ENCODE peak calls at places on chromosomes 2 and 18, in four cellular contexts. One of them, this sample, is unnamed.

GRCh38 chr2:66435549-66435875 is 587 bp downstream of the MEIS1 start:
- DNase-seq in SK-N-SH: no peak
- DNase-seq in HepG2: no peak
- DNase-seq in K562: peak
- DNase-seq in this sample: no peak

GRCh38 chr2:6977095-6977777 is 60.0 kb downstream of the RNF144A start:
- DNase-seq in K562: no peak
- DNase-seq in HepG2: no peak
- DNase-seq in SK-N-SH: no peak
- DNase-seq in this sample: no peak

GRCh38 chr18:55323051-55323994 is 264.7 kb downstream of the TCF4 start:
- DNase-seq in K562: no peak
- DNase-seq in SK-N-SH: no peak
- DNase-seq in HepG2: no peak
- DNase-seq in this sample: no peak

GRCh38 chr18:1513519-1513918 is 608.8 kb downstream of the ADCYAP1 start:
- DNase-seq in SK-N-SH: no peak
- DNase-seq in K562: peak
- DNase-seq in HepG2: peak
- DNase-seq in this sample: no peak

GRCh38 chr2:211401328-211401727 is 844.9 kb downstream of the CPS1 start:
- DNase-seq in K562: no peak
- DNase-seq in SK-N-SH: no peak
- DNase-seq in HepG2: no peak
- DNase-seq in this sample: no peak

GRCh38 chr2:20465716-20466391 is 19.0 kb downstream of the RHOB start:
- DNase-seq in K562: no peak
- DNase-seq in HepG2: no peak
- DNase-seq in SK-N-SH: peak
- DNase-seq in this sample: no peak

GRCh38 chr18:79742076-79742475 is 55.7 kb upstream of the KCNG2 start:
- DNase-seq in HepG2: no peak
- DNase-seq in SK-N-SH: no peak
- DNase-seq in K562: no peak
- DNase-seq in this sample: no peak

GRCh38 chr18:63321291-63321690 is 1.7 kb upstream of the BCL2 start:
- DNase-seq in K562: no peak
- DNase-seq in HepG2: no peak
- DNase-seq in SK-N-SH: no peak
- DNase-seq in this sample: no peak

GRCh38 chr2:145769053-145769716 is 1249.3 kb upstream of the ZEB2 start:
- DNase-seq in HepG2: no peak
- DNase-seq in SK-N-SH: no peak
- DNase-seq in K562: peak
- DNase-seq in this sample: no peak

GRCh38 chr2:229836847-229837246 is 85.0 kb downstream of the TRIP12 start:
- DNase-seq in SK-N-SH: no peak
- DNase-seq in K562: no peak
- DNase-seq in HepG2: no peak
- DNase-seq in this sample: no peak

GRCh38 chr2:7809640-7810039 is 872.2 kb upstream of the ID2 start:
- DNase-seq in K562: no peak
- DNase-seq in SK-N-SH: no peak
- DNase-seq in HepG2: no peak
- DNase-seq in this sample: no peak

GRCh38 chr2:218983263-218983970 is 1.6 kb downstream of the FEV start:
- DNase-seq in HepG2: no peak
- DNase-seq in SK-N-SH: peak
- DNase-seq in K562: no peak
- DNase-seq in this sample: no peak

GRCh38 chr2:143056548-143056947 is 72.7 kb upstream of the ARHGAP15 start:
- DNase-seq in K562: no peak
- DNase-seq in HepG2: no peak
- DNase-seq in SK-N-SH: no peak
- DNase-seq in this sample: no peak

GRCh38 chr2:199692489-199692888 is 158.5 kb downstream of the FTCDNL1 start:
- DNase-seq in HepG2: peak
- DNase-seq in SK-N-SH: peak
- DNase-seq in K562: no peak
- DNase-seq in this sample: no peak

GRCh38 chr2:76958749-76959148 is 563.4 kb downstream of the LRRTM4 start:
- DNase-seq in HepG2: peak
- DNase-seq in K562: peak
- DNase-seq in SK-N-SH: no peak
- DNase-seq in this sample: no peak

GRCh38 chr2:69097908-69098655 is 85.1 kb downstream of the ANTXR1 start:
- DNase-seq in SK-N-SH: no peak
- DNase-seq in K562: peak
- DNase-seq in HepG2: no peak
- DNase-seq in this sample: no peak

GRCh38 chr2:133480707-133481429 is 87.4 kb downstream of the NCKAP5 start:
- DNase-seq in HepG2: no peak
- DNase-seq in SK-N-SH: no peak
- DNase-seq in K562: no peak
- DNase-seq in this sample: no peak

GRCh38 chr2:180723712-180724111 is 256.7 kb upstream of the UBE2E3 start:
- DNase-seq in HepG2: no peak
- DNase-seq in K562: no peak
- DNase-seq in SK-N-SH: no peak
- DNase-seq in this sample: no peak

GRCh38 chr2:169095631-169096105 is 26.3 kb downstream of the DHRS9 start:
- DNase-seq in K562: peak
- DNase-seq in SK-N-SH: no peak
- DNase-seq in HepG2: no peak
- DNase-seq in this sample: no peak

GRCh38 chr2:177467646-177468045 is 75.1 kb downstream of the AGPS start:
- DNase-seq in HepG2: no peak
- DNase-seq in K562: no peak
- DNase-seq in SK-N-SH: no peak
- DNase-seq in this sample: no peak

GRCh38 chr2:13006829-13007715 is 290.3 kb downstream of the TRIB2 start:
- DNase-seq in SK-N-SH: peak
- DNase-seq in HepG2: peak
- DNase-seq in K562: peak
- DNase-seq in this sample: no peak
- H3K4me3 ChIP-seq in SK-N-SH: peak
- H3K4me3 ChIP-seq in HepG2: no peak
- H3K4me3 ChIP-seq in K562: no peak
- H3K4me3 ChIP-seq in this sample: no peak

GRCh38 chr2:37201208-37201607 is 4.9 kb downstream of the CEBPZOS start:
- DNase-seq in K562: no peak
- DNase-seq in SK-N-SH: no peak
- DNase-seq in HepG2: no peak
- DNase-seq in this sample: no peak

GRCh38 chr2:37203708-37204107 is 7.4 kb downstream of the CEBPZOS start:
- DNase-seq in HepG2: no peak
- DNase-seq in SK-N-SH: no peak
- DNase-seq in K562: no peak
- DNase-seq in this sample: no peak

GRCh38 chr2:37201766-37202165 is 5.5 kb downstream of the CEBPZOS start:
- DNase-seq in K562: no peak
- DNase-seq in SK-N-SH: no peak
- DNase-seq in HepG2: no peak
- DNase-seq in this sample: no peak

GRCh38 chr2:37211212-37211611 is 14.9 kb downstream of the CEBPZOS start:
- DNase-seq in SK-N-SH: no peak
- DNase-seq in HepG2: no peak
- DNase-seq in K562: no peak
- DNase-seq in this sample: no peak

DNA sequence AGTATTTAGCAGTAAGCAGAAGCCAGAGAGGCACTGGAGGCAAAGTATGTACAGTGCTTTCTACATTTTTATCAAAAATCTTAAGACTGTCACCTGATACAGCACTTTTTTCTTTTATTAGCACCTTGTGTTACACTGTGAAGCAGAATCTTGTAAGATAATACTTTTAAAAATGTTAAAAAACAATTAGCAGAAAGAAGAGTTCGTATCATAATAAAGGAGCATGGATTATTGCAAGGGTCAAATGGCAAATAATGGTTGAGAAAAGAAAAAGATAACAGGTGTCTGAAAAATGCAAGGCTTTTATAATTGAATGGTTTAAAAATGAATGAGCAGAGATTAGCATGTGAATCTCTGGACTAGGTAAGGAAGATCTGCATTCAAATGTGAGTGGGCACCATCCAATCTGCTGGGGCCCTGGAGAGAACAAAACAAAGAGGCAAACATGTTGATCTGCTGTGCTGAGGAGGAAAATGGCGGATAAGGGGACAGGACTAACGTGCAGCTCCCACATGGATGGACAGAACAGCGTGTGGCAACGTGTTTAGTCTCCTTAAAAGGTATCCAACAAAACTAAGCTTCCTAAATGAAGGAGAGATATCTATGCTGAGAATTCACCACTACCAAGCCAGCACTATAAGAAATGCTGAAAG is 9.5 kb downstream of the CEBPZOS start:
- DNase-seq in SK-N-SH: no peak
- DNase-seq in HepG2: no peak
- DNase-seq in K562: no peak
- DNase-seq in this sample: no peak
- TF ChIP-seq POLR2AphosphoS5 in SK-N-SH: no peak
- TF ChIP-seq POLR2AphosphoS5 in HepG2: no peak
- TF ChIP-seq POLR2AphosphoS5 in K562: no peak
- TF ChIP-seq POLR2AphosphoS5 in this sample: no peak

GRCh38 chr2:101150306-101151140 is 659 bp downstream of the TBC1D8 start:
- DNase-seq in K562: no peak
- DNase-seq in SK-N-SH: peak
- DNase-seq in HepG2: no peak
- DNase-seq in this sample: no peak
- TF ChIP-seq FOXM1 in K562: no peak
- TF ChIP-seq FOXM1 in SK-N-SH: no peak
- TF ChIP-seq FOXM1 in HepG2: no peak
- TF ChIP-seq FOXM1 in this sample: no peak

GRCh38 chr2:26758790-26759321 is 5.2 kb upstream of the SLC35F6 start:
- DNase-seq in K562: no peak
- DNase-seq in SK-N-SH: no peak
- DNase-seq in HepG2: no peak
- DNase-seq in this sample: no peak

GRCh38 chr2:26756337-26756736 is 7.7 kb upstream of the SLC35F6 start:
- DNase-seq in SK-N-SH: no peak
- DNase-seq in K562: no peak
- DNase-seq in HepG2: no peak
- DNase-seq in this sample: no peak

GRCh38 chr2:26759845-26760244 is 4.2 kb upstream of the SLC35F6 start:
- DNase-seq in K562: no peak
- DNase-seq in SK-N-SH: no peak
- DNase-seq in HepG2: no peak
- DNase-seq in this sample: no peak

GRCh38 chr2:26754972-26755670 is 9.0 kb upstream of the SLC35F6 start:
- DNase-seq in HepG2: no peak
- DNase-seq in SK-N-SH: peak
- DNase-seq in K562: no peak
- DNase-seq in this sample: no peak

GRCh38 chr2:26757873-26758789 is 6.0 kb upstream of the SLC35F6 start:
- DNase-seq in K562: peak
- DNase-seq in HepG2: peak
- DNase-seq in SK-N-SH: peak
- DNase-seq in this sample: peak
- H3K4me3 ChIP-seq in K562: no peak
- H3K4me3 ChIP-seq in HepG2: no peak
- H3K4me3 ChIP-seq in SK-N-SH: no peak
- H3K4me3 ChIP-seq in this sample: no peak

GRCh38 chr2:227816507-227817274 is 3.0 kb downstream of the CCL20 start:
- DNase-seq in K562: no peak
- DNase-seq in SK-N-SH: no peak
- DNase-seq in HepG2: peak
- DNase-seq in this sample: no peak

GRCh38 chr2:227819398-227819697 is 5.7 kb downstream of the CCL20 start:
- DNase-seq in HepG2: no peak
- DNase-seq in SK-N-SH: no peak
- DNase-seq in K562: no peak
- DNase-seq in this sample: no peak

GRCh38 chr2:227818569-227819397 is 5.1 kb downstream of the CCL20 start:
- DNase-seq in HepG2: peak
- DNase-seq in K562: no peak
- DNase-seq in SK-N-SH: no peak
- DNase-seq in this sample: no peak

GRCh38 chr2:227817336-227817735 is 3.7 kb downstream of the CCL20 start:
- DNase-seq in K562: no peak
- DNase-seq in SK-N-SH: no peak
- DNase-seq in HepG2: no peak
- DNase-seq in this sample: no peak

GRCh38 chr2:227817940-227818568 is 4.4 kb downstream of the CCL20 start:
- DNase-seq in SK-N-SH: peak
- DNase-seq in K562: peak
- DNase-seq in HepG2: peak
- DNase-seq in this sample: peak
- TF ChIP-seq POLR2AphosphoS5 in SK-N-SH: peak
- TF ChIP-seq POLR2AphosphoS5 in K562: no peak
- TF ChIP-seq POLR2AphosphoS5 in HepG2: peak
- TF ChIP-seq POLR2AphosphoS5 in this sample: no peak

DNA sequence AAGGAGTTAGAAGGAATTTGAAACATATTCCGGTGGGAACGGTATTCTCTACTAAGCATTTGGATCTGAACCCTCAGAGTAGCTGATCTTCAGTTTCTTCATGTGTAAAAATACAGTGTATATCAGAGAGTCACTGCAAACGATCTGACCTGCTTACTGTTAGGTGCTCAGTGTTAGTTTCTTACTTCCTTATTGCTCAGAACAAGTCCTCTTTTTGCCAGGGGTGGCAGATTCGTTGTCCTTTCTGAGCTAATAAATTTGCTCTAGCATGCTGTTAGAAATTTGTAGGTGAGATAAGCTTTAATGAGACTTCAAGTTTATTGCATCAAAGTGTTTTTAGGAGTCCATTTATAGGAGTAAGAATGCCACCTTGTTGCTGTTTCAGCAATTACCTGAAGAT is 15.8 kb downstream of the PLEKHA3 start:
- DNase-seq in HepG2: no peak
- DNase-seq in K562: no peak
- DNase-seq in SK-N-SH: no peak
- DNase-seq in this sample: no peak
- TF ChIP-seq FOXM1 in HepG2: no peak
- TF ChIP-seq FOXM1 in K562: no peak
- TF ChIP-seq FOXM1 in SK-N-SH: no peak
- TF ChIP-seq FOXM1 in this sample: no peak

GRCh38 chr2:241843321-241844065 is 15.2 kb downstream of the PDCD1 start:
- DNase-seq in K562: no peak
- DNase-seq in SK-N-SH: no peak
- DNase-seq in HepG2: no peak
- DNase-seq in this sample: no peak
- H3K4me3 ChIP-seq in K562: no peak
- H3K4me3 ChIP-seq in SK-N-SH: no peak
- H3K4me3 ChIP-seq in HepG2: no peak
- H3K4me3 ChIP-seq in this sample: peak

GRCh38 chr2:240966906-240967680 is 31.3 kb upstream of the SNED1 start:
- DNase-seq in K562: no peak
- DNase-seq in HepG2: peak
- DNase-seq in SK-N-SH: no peak
- DNase-seq in this sample: no peak
- TF ChIP-seq POLR2AphosphoS5 in K562: no peak
- TF ChIP-seq POLR2AphosphoS5 in HepG2: peak
- TF ChIP-seq POLR2AphosphoS5 in SK-N-SH: no peak
- TF ChIP-seq POLR2AphosphoS5 in this sample: no peak

This sample was measured in GM12878.